ENCODE peak calls at places on chromosomes 4 and X, in ten cellular contexts. Z, M, V, G, C, R, E, S, D and U are unnamed samples.

GRCh38 chrX:80216086-80216485 is 201.5 kb downstream of the TBX22 start:
- DNase-seq in Z (no peak), M (no peak), V (no peak), G (no peak), C (no peak), R (no peak), E (no peak), S (no peak), D (no peak), U (peak)

GRCh38 chr4:180538384-180539052 is 1704.7 kb upstream of the TENM3 start:
- DNase-seq in Z (no peak), M (no peak), V (peak), G (no peak), C (no peak), R (no peak), E (no peak), S (no peak), D (no peak), U (no peak)

GRCh38 chr4:146059865-146060264 is 115.7 kb upstream of the LSM6 start:
- DNase-seq in Z (no peak), M (no peak), V (no peak), G (no peak), C (no peak), R (no peak), E (peak), S (no peak), D (no peak), U (no peak)

GRCh38 chr4:153161599-153161971 is 42.7 kb upstream of the TRIM2 start:
- DNase-seq in Z (no peak), M (no peak), V (no peak), G (no peak), C (no peak), R (peak), E (no peak), S (no peak), D (no peak), U (no peak)

GRCh38 chrX:15242899-15243555 is 26.9 kb downstream of the ASB9 start:
- DNase-seq in Z (peak), M (no peak), V (peak), G (no peak), C (no peak), R (peak), E (peak), S (no peak), D (peak), U (peak)

GRCh38 chrX:937391-937790 is 275.1 kb downstream of the CRLF2 start:
- DNase-seq in Z (no peak), M (no peak), V (no peak), G (no peak), C (no peak), R (no peak), E (no peak), S (no peak), D (no peak), U (no peak)

GRCh38 chr4:109155682-109156243 is 146.7 kb downstream of the COL25A1 start:
- DNase-seq in Z (no peak), M (no peak), V (no peak), G (no peak), C (no peak), R (peak), E (no peak), S (no peak), D (no peak), U (no peak)

GRCh38 chr4:10088135-10089010 is 28.2 kb downstream of the WDR1 start:
- DNase-seq in Z (no peak), M (peak), V (no peak), G (no peak), C (peak), R (no peak), E (no peak), S (no peak), D (no peak), U (no peak)

GRCh38 chr4:152278505-152279301 is 257.2 kb downstream of the FBXW7 start:
- DNase-seq in Z (no peak), M (peak), V (peak), G (no peak), C (no peak), R (no peak), E (peak), S (no peak), D (peak), U (no peak)

GRCh38 chr4:26584725-26585124 is 841 bp downstream of the TBC1D19 start:
- DNase-seq in Z (no peak), M (no peak), V (no peak), G (no peak), C (no peak), R (no peak), E (no peak), S (no peak), D (no peak), U (no peak)

GRCh38 chr4:22391548-22391947 is 124.3 kb downstream of the ADGRA3 start:
- DNase-seq in Z (no peak), M (no peak), V (peak), G (no peak), C (no peak), R (peak), E (no peak), S (no peak), D (no peak), U (no peak)

GRCh38 chr4:2093265-2093664 is 34.1 kb downstream of the NAT8L start:
- DNase-seq in Z (no peak), M (no peak), V (no peak), G (no peak), C (no peak), R (no peak), E (no peak), S (no peak), D (no peak), U (no peak)

GRCh38 chrX:129755779-129756650 is 17.2 kb downstream of the XPNPEP2 start:
- DNase-seq in Z (no peak), M (no peak), V (peak), G (no peak), C (no peak), R (no peak), E (no peak), S (no peak), D (no peak), U (no peak)

GRCh38 chr4:78581626-78582025 is 30.1 kb downstream of the ANXA3 start:
- DNase-seq in Z (no peak), M (no peak), V (no peak), G (no peak), C (no peak), R (no peak), E (no peak), S (peak), D (no peak), U (no peak)

GRCh38 chr4:56662782-56663468 is 18.2 kb downstream of the HOPX start:
- DNase-seq in Z (no peak), M (no peak), V (peak), G (no peak), C (no peak), R (no peak), E (no peak), S (no peak), D (no peak), U (no peak)

GRCh38 chrX:149476513-149476912 is 28.6 kb downstream of the IDS start:
- DNase-seq in Z (no peak), M (no peak), V (no peak), G (no peak), C (no peak), R (no peak), E (no peak), S (no peak), D (no peak), U (no peak)

GRCh38 chr4:88967883-88968316 is 89.1 kb downstream of the FAM13A start:
- DNase-seq in Z (no peak), M (no peak), V (no peak), G (no peak), C (no peak), R (no peak), E (no peak), S (no peak), D (no peak), U (no peak)

GRCh38 chrX:1386338-1387127 is 5.4 kb downstream of the SLC25A6 start:
- DNase-seq in Z (no peak), M (peak), V (no peak), G (no peak), C (no peak), R (no peak), E (no peak), S (no peak), D (no peak), U (no peak)

GRCh38 chr4:1410491-1411325 is 4.5 kb upstream of the NKX1-1 start:
- DNase-seq in Z (peak), M (peak), V (peak), G (peak), C (no peak), R (peak), E (no peak), S (no peak), D (peak), U (peak)

GRCh38 chrX:105150036-105150435 is 70.5 kb downstream of the TEX13A start:
- DNase-seq in Z (no peak), M (no peak), V (no peak), G (no peak), C (no peak), R (no peak), E (no peak), S (no peak), D (no peak), U (no peak)

GRCh38 chr4:16544251-16544721 is 318.0 kb upstream of the TAPT1 start:
- DNase-seq in Z (no peak), M (peak), V (no peak), G (peak), C (no peak), R (no peak), E (no peak), S (peak), D (peak), U (no peak)

GRCh38 chr4:56026596-56026995 is 77.9 kb downstream of the CEP135 start:
- DNase-seq in Z (no peak), M (no peak), V (no peak), G (no peak), C (no peak), R (peak), E (no peak), S (no peak), D (no peak), U (no peak)

GRCh38 chr4:41881931-41882621 is 53.2 kb upstream of the TMEM33 start:
- DNase-seq in Z (no peak), M (no peak), V (peak), G (no peak), C (no peak), R (no peak), E (no peak), S (no peak), D (no peak), U (no peak)

GRCh38 chr4:147828361-147828760 is 96.5 kb downstream of the ARHGAP10 start:
- DNase-seq in Z (no peak), M (no peak), V (no peak), G (no peak), C (no peak), R (peak), E (no peak), S (no peak), D (no peak), U (no peak)

GRCh38 chrX:38754102-38754790 is 47.0 kb upstream of the MID1IP1 start:
- DNase-seq in Z (peak), M (no peak), V (peak), G (no peak), C (no peak), R (peak), E (no peak), S (peak), D (peak), U (peak)

GRCh38 chr4:1992468-1993168 is 16.2 kb downstream of the NELFA start:
- DNase-seq in Z (no peak), M (no peak), V (peak), G (peak), C (no peak), R (peak), E (no peak), S (no peak), D (no peak), U (no peak)

GRCh38 chr4:184310881-184311709 is 93.4 kb upstream of the ENPP6 start:
- DNase-seq in Z (peak), M (no peak), V (no peak), G (no peak), C (peak), R (no peak), E (peak), S (no peak), D (peak), U (no peak)

GRCh38 chr4:85637778-85638177 is 162.8 kb downstream of the ARHGAP24 start:
- DNase-seq in Z (no peak), M (no peak), V (no peak), G (no peak), C (no peak), R (no peak), E (no peak), S (no peak), D (no peak), U (no peak)

GRCh38 chr4:2837904-2838496 is 5.6 kb upstream of the ADD1 start:
- DNase-seq in Z (no peak), M (peak), V (no peak), G (no peak), C (no peak), R (peak), E (peak), S (peak), D (peak), U (peak)

GRCh38 chr4:122218762-122219161 is 66.6 kb downstream of the BLTP1 start:
- DNase-seq in Z (no peak), M (no peak), V (peak), G (no peak), C (no peak), R (peak), E (no peak), S (no peak), D (peak), U (no peak)

DNA sequence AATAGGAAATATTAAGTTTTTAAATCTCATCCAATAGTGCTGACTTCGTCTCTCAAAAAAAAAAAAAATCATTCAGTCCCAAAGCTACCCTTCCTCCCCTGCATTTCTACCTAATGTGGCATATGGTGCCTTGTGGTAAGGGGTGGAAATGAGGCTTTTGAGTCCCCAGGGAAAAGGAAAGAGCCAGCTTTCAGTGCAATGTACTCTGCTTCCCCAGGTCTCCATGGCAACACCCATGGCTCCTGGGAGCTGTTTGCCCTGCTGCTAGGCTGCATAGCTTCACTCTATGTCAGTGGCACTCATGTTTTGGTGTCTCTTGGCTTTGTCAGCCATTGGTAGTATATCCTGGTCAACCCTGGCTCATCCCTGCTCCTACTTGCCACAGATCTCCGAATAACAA is 175.9 kb downstream of the SLC39A8 start:
- DNase-seq in Z (no peak), M (no peak), V (peak), G (no peak), C (no peak), R (peak), E (no peak), S (no peak), D (peak), U (peak)
- H3K27ac ChIP-seq in Z (no peak), M (no peak), V (no peak), G (no peak), C (no peak), R (no peak), E (no peak), S (no peak), D (no peak), U (no peak)

GRCh38 chrX:132272826-132273225 is 53.6 kb upstream of the RAP2C start:
- DNase-seq in Z (no peak), M (no peak), V (no peak), G (no peak), C (no peak), R (no peak), E (no peak), S (no peak), D (no peak), U (no peak)

GRCh38 chrX:132271330-132271729 is 52.1 kb upstream of the RAP2C start:
- DNase-seq in Z (no peak), M (no peak), V (no peak), G (no peak), C (no peak), R (no peak), E (no peak), S (peak), D (no peak), U (no peak)

GRCh38 chrX:132267392-132267791 is 48.1 kb upstream of the RAP2C start:
- DNase-seq in Z (no peak), M (no peak), V (no peak), G (no peak), C (no peak), R (no peak), E (no peak), S (no peak), D (no peak), U (no peak)

GRCh38 chrX:132270021-132270420 is 50.8 kb upstream of the RAP2C start:
- DNase-seq in Z (no peak), M (no peak), V (no peak), G (no peak), C (no peak), R (no peak), E (no peak), S (peak), D (no peak), U (no peak)

GRCh38 chrX:132270699-132271098 is 51.5 kb upstream of the RAP2C start:
- DNase-seq in Z (peak), M (no peak), V (no peak), G (peak), C (no peak), R (peak), E (peak), S (peak), D (peak), U (no peak)
- H3K27ac ChIP-seq in Z (no peak), M (no peak), V (no peak), G (peak), C (no peak), R (no peak), E (no peak), S (no peak), D (peak), U (no peak)

DNA sequence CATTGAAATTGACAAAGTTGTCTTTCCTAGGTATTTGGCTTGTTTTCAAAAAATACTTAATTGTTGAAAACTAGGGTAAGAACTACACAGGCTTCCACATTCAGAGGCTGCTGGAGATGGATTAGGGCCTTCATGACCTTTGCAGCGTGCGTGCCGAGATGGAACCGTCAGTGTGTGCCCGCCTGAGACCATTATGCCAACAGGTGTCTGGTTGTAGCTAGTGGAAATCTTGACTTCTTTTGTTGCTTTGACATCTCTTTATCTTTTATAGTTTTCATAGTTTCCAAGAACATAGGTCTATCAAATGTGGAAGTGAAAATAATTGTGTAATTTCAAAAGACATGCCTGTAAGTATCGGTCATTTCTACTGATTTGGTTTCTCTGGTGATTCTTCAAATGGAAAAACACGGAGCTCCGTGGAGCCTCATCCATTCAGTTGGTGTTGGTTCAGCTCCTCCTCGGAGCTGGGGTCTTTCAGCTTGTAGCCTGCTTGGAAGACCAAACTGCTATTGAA is 38.9 kb upstream of the CLCN4 start:
- DNase-seq in Z (no peak), M (no peak), V (no peak), G (no peak), C (no peak), R (no peak), E (no peak), S (no peak), D (no peak), U (no peak)
- H3K27ac ChIP-seq in Z (no peak), M (no peak), V (no peak), G (no peak), C (no peak), R (no peak), E (no peak), S (peak), D (no peak), U (no peak)

GRCh38 chrX:97995834-97996233 is 1112.1 kb downstream of the RPA4 start:
- DNase-seq in Z (no peak), M (no peak), V (no peak), G (no peak), C (no peak), R (no peak), E (no peak), S (no peak), D (no peak), U (no peak)
- H3K27ac ChIP-seq in Z (no peak), M (no peak), V (no peak), G (no peak), C (no peak), R (no peak), E (no peak), S (no peak), D (no peak), U (no peak)

GRCh38 chrX:113202601-113203000 is 362.0 kb upstream of the AMOT start:
- DNase-seq in Z (no peak), M (no peak), V (no peak), G (no peak), C (no peak), R (no peak), E (no peak), S (no peak), D (no peak), U (no peak)
- H3K27ac ChIP-seq in Z (no peak), M (no peak), V (no peak), G (no peak), C (no peak), R (no peak), E (no peak), S (no peak), D (no peak), U (no peak)

DNA sequence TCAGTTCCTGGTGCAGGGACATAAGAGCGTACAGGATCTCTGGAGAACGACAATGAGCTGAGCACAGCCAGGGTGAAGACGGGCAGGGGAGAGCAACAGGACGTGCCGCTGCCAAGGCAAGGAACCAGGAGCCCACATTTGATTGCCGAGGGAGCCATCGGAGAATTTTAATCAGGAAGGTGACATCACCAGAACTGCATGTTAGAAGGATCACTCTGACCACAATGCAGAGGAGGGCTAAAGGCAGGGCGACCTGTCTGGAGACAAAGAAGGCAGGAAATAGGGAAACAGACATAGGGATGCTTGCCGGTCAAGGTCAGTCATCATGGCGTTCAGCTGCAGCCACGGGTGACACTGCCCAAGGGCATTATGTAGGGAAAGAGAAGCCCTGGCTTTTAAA is 81.4 kb downstream of the RBM47 start:
- DNase-seq in Z (no peak), M (no peak), V (no peak), G (no peak), C (no peak), R (peak), E (no peak), S (no peak), D (no peak), U (peak)
- H3K27ac ChIP-seq in Z (peak), M (no peak), V (no peak), G (peak), C (no peak), R (no peak), E (peak), S (no peak), D (peak), U (no peak)

DNA sequence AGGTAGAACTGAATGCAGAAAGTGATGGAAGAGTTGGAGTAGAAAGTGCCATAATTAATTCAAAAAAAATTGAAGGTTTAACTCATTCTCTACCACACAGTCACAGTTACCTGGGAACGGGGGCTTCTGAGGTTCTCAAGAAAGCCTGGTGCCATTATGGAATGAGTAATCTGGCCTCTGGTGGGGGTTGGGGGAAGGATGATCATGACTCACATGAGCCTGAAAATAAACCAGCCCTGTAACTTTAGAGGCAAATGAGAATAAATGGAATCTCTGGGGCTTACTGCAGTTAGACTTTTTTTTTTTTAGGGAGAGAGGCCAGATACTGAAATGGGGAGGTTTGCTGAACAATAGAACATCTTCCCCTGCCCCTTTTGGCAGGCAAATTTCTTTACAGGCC is 55.3 kb downstream of the SOD3 start:
- DNase-seq in Z (no peak), M (no peak), V (no peak), G (no peak), C (no peak), R (peak), E (peak), S (peak), D (peak), U (peak)
- H3K27ac ChIP-seq in Z (no peak), M (no peak), V (no peak), G (no peak), C (no peak), R (peak), E (peak), S (peak), D (no peak), U (peak)